ENCODE peak calls at places on chromosomes 6 and 20, in eight cellular contexts. S is NCI-H774; H is mesendoderm; X is WTC11; G is activated CD4-positive, alpha-beta T cell treated with anti-CD3 and anti-CD28 coated beads for 24 hours; L is NCI-H1417 treated with DMSO at 0.1 percent for 48 hours; O is stimulated activated naive CD8-positive, alpha-beta T cell treated with anti-CD3 and anti-CD28 coated beads, Interleukin-15, Interleukin-2, amounts not matched to agents 100 U/mL and 50 U/mL, for 24 hours; Z is dorsolateral prefrontal cortex. J is an unnamed sample.

GRCh38 chr6:135180458-135181332 is at the start of gene MYB:
- DNase-seq in Z (no peak), S (peak), G (peak), O (peak), X (peak), H (peak), L (peak), J (no peak)

GRCh38 chr6:74519172-74519571 is 686.7 kb downstream of the COL12A1 start:
- DNase-seq in X (no peak), H (no peak), L (no peak), O (no peak), G (no peak), Z (no peak), S (no peak), J (no peak)

GRCh38 chr6:2940010-2940850 is 31.1 kb downstream of the SERPINB6 start:
- DNase-seq in X (no peak), O (peak), Z (no peak), S (no peak), L (no peak), G (peak), H (no peak), J (no peak)

GRCh38 chr6:26126394-26127221 is 39.4 kb downstream of the HFE start:
- DNase-seq in G (no peak), H (no peak), O (no peak), S (no peak), X (no peak), Z (no peak), L (no peak), J (no peak)

GRCh38 chr20:6735913-6736845 is 31.3 kb upstream of the BMP2 start:
- DNase-seq in X (no peak), G (no peak), L (no peak), H (peak), S (no peak), O (no peak), Z (peak), J (peak)

GRCh38 chr6:158284340-158285210 is 27.7 kb upstream of the TULP4 start:
- DNase-seq in Z (no peak), S (no peak), X (no peak), G (no peak), H (peak), L (no peak), O (no peak), J (no peak)

GRCh38 chr6:27275025-27275956 is 27.8 kb downstream of the PRSS16 start:
- DNase-seq in X (peak), Z (no peak), H (peak), O (peak), L (no peak), S (no peak), G (no peak), J (no peak)

GRCh38 chr6:97085772-97086171 is 161.2 kb downstream of the KLHL32 start:
- DNase-seq in X (no peak), O (no peak), Z (no peak), L (no peak), G (no peak), H (peak), S (no peak), J (no peak)

GRCh38 chr20:33609504-33609903 is 52.6 kb upstream of the C20orf144 start:
- DNase-seq in Z (no peak), O (no peak), X (no peak), S (no peak), G (no peak), L (no peak), H (no peak), J (no peak)

GRCh38 chr6:20533746-20534294 is 437 bp upstream of the CDKAL1 start:
- DNase-seq in X (no peak), Z (no peak), O (no peak), H (no peak), G (no peak), L (no peak), S (no peak), J (no peak)

GRCh38 chr20:19730716-19731115 is 27.3 kb upstream of the RIN2 start:
- DNase-seq in L (no peak), H (no peak), O (no peak), G (no peak), X (no peak), S (no peak), Z (no peak), J (no peak)

GRCh38 chr6:10558575-10558974 is 37.4 kb downstream of the GCNT2 start:
- DNase-seq in X (peak), O (no peak), Z (peak), L (no peak), G (no peak), S (no peak), H (peak), J (peak)

GRCh38 chr6:41937881-41938574 is 3.6 kb downstream of the CCND3 start:
- DNase-seq in H (no peak), Z (no peak), L (no peak), O (peak), G (no peak), S (no peak), X (no peak), J (no peak)

GRCh38 chr20:41848180-41848579 is 230.0 kb upstream of the CHD6 start:
- DNase-seq in Z (no peak), X (no peak), O (no peak), S (no peak), G (no peak), H (peak), L (no peak), J (no peak)

GRCh38 chr6:167906899-167907298 is 80.2 kb downstream of the AFDN start:
- DNase-seq in S (peak), H (peak), G (no peak), Z (peak), O (no peak), X (no peak), L (no peak), J (peak)

GRCh38 chr6:52530351-52530750 is 46.5 kb downstream of the TRAM2 start:
- DNase-seq in L (no peak), O (no peak), H (no peak), Z (no peak), S (no peak), G (no peak), X (no peak), J (no peak)

GRCh38 chr6:169189227-169189626 is 64.4 kb downstream of the THBS2 start:
- DNase-seq in Z (no peak), S (peak), X (no peak), O (no peak), G (no peak), L (peak), H (no peak), J (no peak)

GRCh38 chr6:158926429-158926828 is 73.6 kb downstream of the RSPH3 start:
- DNase-seq in Z (no peak), H (no peak), S (no peak), L (no peak), G (no peak), O (no peak), X (no peak), J (no peak)

GRCh38 chr6:36599791-36600209 is 5.6 kb downstream of the SRSF3 start:
- DNase-seq in G (no peak), S (no peak), L (no peak), X (peak), H (peak), O (peak), Z (peak), J (no peak)

GRCh38 chr20:56900252-56900651 is 271.1 kb downstream of the TFAP2C start:
- DNase-seq in L (no peak), H (no peak), G (no peak), X (no peak), O (no peak), Z (no peak), S (no peak), J (no peak)

GRCh38 chr6:37115236-37115894 is 54.6 kb upstream of the PIM1 start:
- DNase-seq in O (no peak), L (no peak), Z (no peak), G (no peak), X (no peak), H (no peak), S (no peak), J (no peak)

GRCh38 chr20:3820048-3820900 is at the start of gene AP5S1:
- DNase-seq in O (peak), X (peak), G (peak), Z (peak), S (peak), H (peak), L (peak), J (peak)

GRCh38 chr20:49187330-49188100 is 619 bp downstream of the STAU1 start:
- DNase-seq in H (peak), S (no peak), X (no peak), G (no peak), Z (no peak), L (no peak), O (no peak), J (peak)

GRCh38 chr6:30907758-30908591 is at the start of gene GTF2H4:
- DNase-seq in G (peak), L (peak), H (peak), X (peak), S (peak), Z (peak), O (peak), J (peak)

GRCh38 chr6:40328376-40328987 is 258.7 kb downstream of the LRFN2 start:
- DNase-seq in H (peak), X (peak), Z (no peak), S (peak), L (no peak), G (peak), O (peak), J (no peak)

GRCh38 chr20:60693513-60694133 is 558.4 kb upstream of the CDH4 start:
- DNase-seq in H (peak), Z (no peak), X (no peak), S (no peak), L (no peak), O (no peak), G (no peak), J (no peak)

GRCh38 chr6:148317051-148317450 is 25.6 kb upstream of the SASH1 start:
- DNase-seq in O (no peak), L (no peak), G (no peak), S (no peak), Z (no peak), X (no peak), H (no peak), J (no peak)

GRCh38 chr6:41824571-41825569 is 37.4 kb downstream of the TOMM6 start:
- DNase-seq in H (no peak), G (no peak), X (no peak), O (no peak), S (no peak), L (no peak), Z (no peak), J (no peak)

GRCh38 chr6:83031689-83032088 is 34.0 kb downstream of the UBE3D start:
- DNase-seq in O (no peak), X (no peak), S (no peak), L (no peak), H (peak), G (no peak), Z (no peak), J (no peak)

GRCh38 chr6:47145212-47145611 is 103.1 kb upstream of the ADGRF1 start:
- DNase-seq in O (no peak), X (no peak), G (no peak), H (no peak), S (no peak), L (no peak), Z (no peak), J (no peak)

GRCh38 chr6:118216751-118217150 is 309.7 kb downstream of the SLC35F1 start:
- DNase-seq in S (no peak), X (no peak), H (no peak), G (no peak), Z (no peak), O (no peak), L (no peak), J (no peak)

GRCh38 chr20:4170621-4171537 is 155.5 kb upstream of the RNF24 start:
- DNase-seq in O (no peak), X (no peak), L (no peak), S (no peak), G (no peak), H (no peak), Z (peak), J (peak)

GRCh38 chr20:15045246-15045645 is 707.8 kb upstream of the FLRT3 start:
- DNase-seq in L (no peak), S (no peak), G (no peak), O (no peak), Z (no peak), X (no peak), H (no peak), J (no peak)

GRCh38 chr6:40997256-40997957 is 41.6 kb downstream of the UNC5CL start:
- DNase-seq in Z (no peak), G (no peak), S (peak), L (no peak), O (no peak), H (peak), X (peak), J (no peak)

J was measured in substantia nigra.